ENCODE peak calls at places on chromosomes 5 and 9, in seven cellular contexts. B is endothelial cell of umbilical vein, Y is IMR-90, T is prostate gland, N is stomach, H is A549, W is spleen. J is an unnamed sample.

GRCh38 chr9:98018347-98018746 is 35.2 kb downstream of the ANP32B start:
- DNase-seq in N (no peak), T (peak), W (no peak), H (no peak), Y (no peak), B (no peak), J (no peak)

GRCh38 chr9:128503870-128504269 is 649 bp upstream of the GLE1 start:
- DNase-seq in Y (no peak), N (no peak), W (peak), H (no peak), B (no peak), T (no peak), J (no peak)

GRCh38 chr5:56330167-56330566 is 97.0 kb upstream of the ANKRD55 start:
- DNase-seq in T (no peak), N (no peak), Y (no peak), W (no peak), B (no peak), H (no peak), J (no peak)

GRCh38 chr9:13810510-13810909 is 503.4 kb downstream of the NFIB start:
- DNase-seq in Y (no peak), N (no peak), W (no peak), B (no peak), H (no peak), T (no peak), J (no peak)

GRCh38 chr5:6328173-6328572 is 50.2 kb downstream of the MED10 start:
- DNase-seq in B (peak), N (no peak), T (no peak), H (no peak), W (no peak), Y (peak), J (no peak)

GRCh38 chr5:8773091-8773615 is 772.7 kb downstream of the SEMA5A start:
- DNase-seq in N (no peak), B (no peak), W (no peak), T (no peak), H (no peak), Y (no peak), J (no peak)

GRCh38 chr5:81761970-81762369 is 11.1 kb upstream of the SSBP2 start:
- DNase-seq in B (no peak), T (no peak), H (no peak), N (no peak), Y (no peak), W (no peak), J (no peak)

GRCh38 chr9:35729101-35729500 is 2.9 kb downstream of the TLN1 start:
- DNase-seq in T (no peak), W (no peak), B (no peak), H (no peak), N (no peak), Y (peak), J (no peak)

GRCh38 chr5:74647096-74647495 is 6.6 kb upstream of the ENC1 start:
- DNase-seq in H (no peak), W (no peak), B (peak), Y (no peak), N (no peak), T (no peak), J (no peak)

GRCh38 chr5:643811-644271 is 31.7 kb downstream of the CEP72 start:
- DNase-seq in T (no peak), H (no peak), N (no peak), B (no peak), W (peak), Y (no peak), J (no peak)

GRCh38 chr9:111825468-111826145 is 30.9 kb upstream of the SHOC1 start:
- DNase-seq in H (no peak), T (no peak), W (no peak), Y (peak), N (no peak), B (no peak), J (no peak)

GRCh38 chr5:179268966-179269693 is 76.1 kb downstream of the ADAMTS2 start:
- DNase-seq in B (no peak), H (no peak), N (no peak), T (no peak), W (peak), Y (no peak), J (peak)

GRCh38 chr5:73783823-73784222 is 157.8 kb downstream of the ARHGEF28 start:
- DNase-seq in H (no peak), Y (peak), W (no peak), T (no peak), N (no peak), B (peak), J (no peak)

GRCh38 chr5:20555034-20555433 is 567.0 kb upstream of the CDH18 start:
- DNase-seq in H (no peak), N (no peak), B (no peak), Y (no peak), T (no peak), W (no peak), J (no peak)

GRCh38 chr5:38551020-38552017 is 5.1 kb downstream of the LIFR start:
- DNase-seq in T (no peak), N (no peak), B (peak), W (no peak), H (peak), Y (peak), J (no peak)

GRCh38 chr9:138009456-138010273 is 132.1 kb downstream of the CACNA1B start:
- DNase-seq in T (no peak), Y (no peak), W (peak), B (no peak), H (no peak), N (peak), J (no peak)

GRCh38 chr5:171601266-171601881 is 181.9 kb downstream of the FGF18 start:
- DNase-seq in W (no peak), B (peak), N (no peak), H (no peak), Y (no peak), T (no peak), J (peak)

GRCh38 chr9:135227641-135228251 is 140.3 kb downstream of the OLFM1 start:
- DNase-seq in T (no peak), W (peak), Y (no peak), N (no peak), H (no peak), B (no peak), J (no peak)

GRCh38 chr5:135589152-135589551 is 10.4 kb upstream of the CXCL14 start:
- DNase-seq in N (no peak), T (no peak), H (no peak), W (no peak), B (no peak), Y (no peak), J (no peak)

DNA sequence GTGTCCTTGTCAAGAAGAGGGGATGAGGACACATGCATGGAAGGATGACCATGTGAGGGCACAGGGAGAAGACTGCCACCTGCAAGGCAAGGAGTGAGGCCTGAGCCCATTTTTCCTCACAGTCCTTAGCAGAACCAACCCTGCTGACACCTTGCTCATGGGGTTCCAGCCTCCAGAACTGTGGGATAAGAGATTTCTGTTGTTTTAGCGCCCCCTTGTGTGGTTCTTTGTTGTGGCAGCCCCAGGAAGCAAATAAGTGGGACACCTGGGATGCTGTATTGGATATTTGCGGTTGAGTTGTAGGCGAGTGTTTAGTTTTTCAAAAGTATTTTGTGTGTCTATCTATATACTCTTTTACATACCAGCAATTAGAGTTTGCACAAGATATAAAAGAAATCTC is 206.4 kb downstream of the NXNL2 start:
- DNase-seq in T (no peak), Y (no peak), B (no peak), W (no peak), N (no peak), H (no peak), J (no peak)
- TF ChIP-seq CTCF in T (no peak), Y (peak), B (peak), W (no peak), N (no peak), H (peak), J (peak)

GRCh38 chr5:76547242-76547890 is 75.8 kb downstream of the F2RL2 start:
- DNase-seq in T (peak), Y (no peak), N (no peak), W (no peak), H (no peak), B (no peak), J (no peak)
- TF ChIP-seq POLR2A in T (no peak), Y (no peak), N (no peak), W (no peak), H (no peak), B (no peak), J (no peak)

GRCh38 chr9:124122813-124123462 is 111.4 kb downstream of the LHX2 start:
- DNase-seq in N (no peak), W (no peak), H (no peak), T (no peak), B (peak), Y (peak), J (no peak)
- TF ChIP-seq CTCF in N (no peak), W (no peak), H (peak), T (no peak), B (peak), Y (peak), J (no peak)

GRCh38 chr9:105062222-105062850 is 134.4 kb upstream of the ABCA1 start:
- DNase-seq in Y (no peak), N (no peak), W (no peak), B (no peak), H (no peak), T (no peak), J (no peak)

GRCh38 chr9:105065119-105066088 is 137.4 kb upstream of the ABCA1 start:
- DNase-seq in T (no peak), B (no peak), Y (no peak), W (no peak), H (no peak), N (peak), J (no peak)

GRCh38 chr9:105063665-105064247 is 135.8 kb upstream of the ABCA1 start:
- DNase-seq in N (no peak), Y (peak), H (no peak), B (no peak), T (no peak), W (no peak), J (no peak)

GRCh38 chr9:105066265-105066865 is 138.4 kb upstream of the ABCA1 start:
- DNase-seq in H (no peak), N (no peak), Y (no peak), W (peak), B (no peak), T (no peak), J (no peak)

GRCh38 chr9:105064248-105065118 is 136.5 kb upstream of the ABCA1 start:
- DNase-seq in N (peak), H (peak), T (peak), B (peak), Y (peak), W (peak), J (no peak)
- TF ChIP-seq POLR2A in N (no peak), H (no peak), T (peak), B (no peak), Y (peak), W (no peak), J (peak)

GRCh38 chr9:758147-758546 is 83.3 kb upstream of the DMRT1 start:
- DNase-seq in T (no peak), N (no peak), B (no peak), W (no peak), Y (no peak), H (no peak), J (no peak)

GRCh38 chr9:759983-760715 is 81.3 kb upstream of the DMRT1 start:
- DNase-seq in N (peak), Y (no peak), B (no peak), H (no peak), W (no peak), T (no peak), J (no peak)

GRCh38 chr9:759541-759940 is 82.0 kb upstream of the DMRT1 start:
- DNase-seq in N (no peak), T (no peak), W (no peak), Y (no peak), H (no peak), B (no peak), J (no peak)

GRCh38 chr9:755454-756381 is 85.8 kb upstream of the DMRT1 start:
- DNase-seq in N (no peak), W (no peak), B (peak), Y (peak), H (no peak), T (no peak), J (no peak)

GRCh38 chr9:757246-757881 is 84.1 kb upstream of the DMRT1 start:
- DNase-seq in B (peak), T (peak), W (no peak), N (no peak), Y (peak), H (no peak), J (peak)
- TF ChIP-seq CTCF in B (peak), T (peak), W (peak), N (peak), Y (peak), H (peak), J (peak)

DNA sequence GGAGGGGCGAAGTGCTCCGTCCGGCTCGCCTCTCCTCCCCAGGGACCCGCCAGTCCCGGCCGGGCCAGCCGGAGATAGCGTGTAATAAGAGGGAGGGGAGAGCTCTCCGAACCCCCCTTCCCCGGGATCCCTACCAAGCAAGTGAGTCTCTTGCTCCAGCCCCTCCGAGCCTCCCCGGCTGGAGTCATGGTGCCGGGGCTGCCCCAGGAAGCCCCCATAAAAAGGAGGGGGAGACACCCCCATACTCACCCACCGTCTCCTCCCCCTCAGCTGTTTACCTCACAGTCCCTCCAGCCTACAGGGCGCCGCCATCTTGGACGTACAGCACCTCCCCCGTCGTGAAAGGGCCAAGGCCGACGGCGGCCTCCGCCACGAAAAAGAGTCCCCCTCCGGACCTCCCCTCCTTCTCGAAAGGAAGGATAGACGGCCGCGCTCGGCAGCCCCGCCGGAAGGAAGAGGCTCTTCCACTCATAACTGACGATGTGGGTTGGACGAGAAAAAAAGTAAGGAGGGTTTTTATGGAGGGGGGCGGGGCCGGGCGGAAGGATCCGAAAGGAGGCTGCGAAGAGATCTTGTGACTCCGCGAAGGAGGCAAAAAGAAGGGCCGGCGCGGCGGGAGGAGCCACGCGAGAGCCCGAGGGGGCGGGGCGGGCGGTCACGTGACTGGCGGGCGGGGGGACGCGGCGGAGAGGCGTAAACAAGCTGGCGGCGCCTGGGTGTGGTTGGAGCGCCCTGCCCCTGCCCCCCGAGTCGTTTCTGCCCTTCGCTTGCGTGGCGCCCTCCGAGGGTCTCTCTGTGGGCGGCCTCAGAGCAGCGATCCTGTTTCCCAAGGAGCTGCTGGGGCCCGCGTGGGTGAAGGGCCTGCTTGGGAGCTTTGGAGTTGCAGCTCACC is at the start of gene TSC1:
- DNase-seq in W (peak), B (peak), T (peak), H (peak), Y (peak), N (peak), J (peak)
- TF ChIP-seq POLR2A in W (peak), B (peak), T (peak), H (peak), Y (peak), N (no peak), J (peak)

DNA sequence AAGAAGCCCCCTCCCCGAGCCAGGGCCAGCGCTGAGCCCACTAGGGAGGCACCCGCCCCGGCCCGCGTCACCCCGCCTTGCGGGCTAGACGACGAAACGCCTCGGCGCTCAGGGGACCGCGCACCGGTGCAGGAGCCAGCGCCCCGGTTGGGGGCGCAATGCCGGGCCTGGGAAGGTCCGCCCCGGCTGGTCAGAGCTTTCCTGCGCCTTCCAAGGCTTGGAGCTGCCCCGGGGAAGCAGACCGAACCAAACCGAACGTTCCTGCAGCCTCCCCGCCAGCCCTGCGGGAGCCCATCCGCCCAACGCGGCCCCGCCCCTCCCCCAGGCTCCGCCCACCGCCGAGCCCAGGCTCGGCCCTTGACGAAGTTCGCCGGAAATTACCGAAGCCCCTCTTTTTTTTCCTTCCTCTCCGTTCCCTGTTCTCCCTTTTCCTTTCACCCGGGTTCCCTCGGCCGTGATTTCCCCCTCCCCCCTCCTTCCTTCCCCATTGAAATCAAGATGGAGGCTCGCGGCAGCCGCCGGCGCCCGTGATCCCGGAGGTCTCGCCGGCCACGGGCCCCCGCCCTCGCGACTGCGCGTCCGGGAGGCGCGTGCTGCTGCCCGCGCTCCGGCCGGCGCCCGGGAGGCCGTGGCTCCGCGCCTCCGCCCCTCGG is at the start of gene TRIO:
- DNase-seq in W (peak), Y (peak), N (peak), T (peak), H (peak), B (peak), J (peak)
- TF ChIP-seq CTCF in W (peak), Y (peak), N (no peak), T (peak), H (peak), B (peak), J (no peak)

GRCh38 chr5:134003064-134003956 is 1.5 kb downstream of the VDAC1 start:
- DNase-seq in H (no peak), Y (no peak), B (no peak), T (no peak), W (peak), N (no peak), J (no peak)

GRCh38 chr5:134003957-134004625 is 684 bp downstream of the VDAC1 start:
- DNase-seq in Y (peak), B (peak), N (peak), H (no peak), T (peak), W (peak), J (no peak)

GRCh38 chr5:134006119-134006514 is 1.3 kb upstream of the VDAC1 start:
- DNase-seq in W (peak), H (no peak), T (no peak), Y (no peak), N (no peak), B (no peak), J (no peak)

GRCh38 chr5:134005415-134006118 is 792 bp upstream of the VDAC1 start:
- DNase-seq in W (peak), Y (no peak), B (no peak), T (peak), N (peak), H (peak), J (no peak)

GRCh38 chr5:134004626-134005414 is at the start of gene VDAC1:
- DNase-seq in H (peak), W (peak), B (peak), T (peak), Y (peak), N (peak), J (no peak)
- TF ChIP-seq POLR2A in H (peak), W (no peak), B (peak), T (peak), Y (peak), N (no peak), J (no peak)

GRCh38 chr9:91680129-91680528 is 256.5 kb upstream of the NFIL3 start:
- DNase-seq in N (no peak), B (no peak), Y (peak), W (no peak), H (no peak), T (no peak), J (no peak)

GRCh38 chr9:91677354-91677753 is 253.7 kb upstream of the NFIL3 start:
- DNase-seq in B (no peak), Y (no peak), W (no peak), N (no peak), T (no peak), H (no peak), J (no peak)

GRCh38 chr9:91678807-91679206 is 255.2 kb upstream of the NFIL3 start:
- DNase-seq in N (no peak), T (no peak), B (no peak), Y (no peak), H (no peak), W (no peak), J (no peak)

GRCh38 chr9:91677822-91678221 is 254.2 kb upstream of the NFIL3 start:
- DNase-seq in Y (no peak), B (no peak), T (no peak), H (no peak), N (no peak), W (no peak), J (no peak)

DNA sequence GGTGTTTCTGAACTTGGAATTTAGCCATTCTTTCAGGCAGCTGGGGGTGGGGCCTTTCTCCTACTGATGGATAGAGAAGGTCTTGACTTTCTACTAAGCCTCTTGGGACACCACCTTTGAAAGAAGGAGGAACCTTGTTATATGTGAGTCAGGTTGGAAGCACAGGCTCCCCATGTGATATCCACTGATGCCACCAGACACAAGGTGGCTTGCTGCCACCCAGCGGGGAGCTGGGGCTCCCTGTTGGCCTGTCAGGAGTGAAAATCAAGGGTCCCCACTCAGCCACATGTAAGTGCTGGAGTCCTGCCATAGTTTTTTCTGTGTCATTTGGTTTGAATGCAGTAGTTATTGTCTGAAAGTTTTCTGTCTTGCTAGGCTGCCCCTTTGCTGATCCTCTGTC is 252.4 kb upstream of the NFIL3 start:
- DNase-seq in N (no peak), B (no peak), W (no peak), T (no peak), Y (no peak), H (no peak), J (no peak)
- TF ChIP-seq CTCF in N (no peak), B (no peak), W (no peak), T (no peak), Y (peak), H (peak), J (no peak)